ENCODE peak calls at places on chromosomes 13 and 19, in eight cellular contexts. One of them, this sample, is unnamed.

GRCh38 chr19:4682417-4683200 is 12.5 kb upstream of the MYDGF start:
- DNase-seq in adrenal gland: no peak
- DNase-seq in upper lobe of left lung: peak; percentile 80
- DNase-seq in uterus: no peak
- DNase-seq in transverse colon: no peak
- DNase-seq in body of pancreas: no peak
- DNase-seq in ovary: no peak
- DNase-seq in breast epithelium: no peak
- DNase-seq in this sample: no peak

GRCh38 chr19:30719189-30719990 is 347.2 kb downstream of the ZNF536 start:
- DNase-seq in upper lobe of left lung: peak; percentile 92
- DNase-seq in ovary: peak; percentile 86
- DNase-seq in adrenal gland: peak; percentile 85
- DNase-seq in transverse colon: peak; percentile 60
- DNase-seq in uterus: peak; percentile 69
- DNase-seq in body of pancreas: peak; percentile 80
- DNase-seq in breast epithelium: no peak
- DNase-seq in this sample: peak; percentile 80

GRCh38 chr19:47157455-47158321 is 27.1 kb downstream of the SAE1 start:
- DNase-seq in breast epithelium: peak; percentile 58
- DNase-seq in body of pancreas: no peak
- DNase-seq in adrenal gland: peak; percentile 53
- DNase-seq in transverse colon: peak; percentile 64
- DNase-seq in upper lobe of left lung: no peak
- DNase-seq in uterus: peak; percentile 60
- DNase-seq in ovary: no peak
- DNase-seq in this sample: peak; percentile 62

GRCh38 chr19:48844472-48844871 is 8.2 kb upstream of the HSD17B14 start:
- DNase-seq in upper lobe of left lung: no peak
- DNase-seq in body of pancreas: no peak
- DNase-seq in adrenal gland: no peak
- DNase-seq in uterus: no peak
- DNase-seq in ovary: no peak
- DNase-seq in transverse colon: no peak
- DNase-seq in breast epithelium: no peak
- DNase-seq in this sample: no peak

GRCh38 chr19:6061420-6062130 is 48.7 kb downstream of the RFX2 start:
- DNase-seq in uterus: no peak
- DNase-seq in transverse colon: peak; percentile 62
- DNase-seq in body of pancreas: no peak
- DNase-seq in adrenal gland: no peak
- DNase-seq in ovary: peak; percentile 69
- DNase-seq in upper lobe of left lung: no peak
- DNase-seq in breast epithelium: peak; percentile 63
- DNase-seq in this sample: no peak

GRCh38 chr19:51318687-51319675 is 7.5 kb downstream of the IGLON5 start:
- DNase-seq in upper lobe of left lung: no peak
- DNase-seq in ovary: no peak
- DNase-seq in adrenal gland: no peak
- DNase-seq in transverse colon: no peak
- DNase-seq in uterus: no peak
- DNase-seq in breast epithelium: no peak
- DNase-seq in body of pancreas: no peak
- DNase-seq in this sample: no peak

GRCh38 chr13:40446365-40446764 is 220.1 kb downstream of the FOXO1 start:
- DNase-seq in uterus: no peak
- DNase-seq in upper lobe of left lung: no peak
- DNase-seq in transverse colon: no peak
- DNase-seq in adrenal gland: no peak
- DNase-seq in breast epithelium: no peak
- DNase-seq in ovary: no peak
- DNase-seq in body of pancreas: no peak
- DNase-seq in this sample: no peak

GRCh38 chr13:25807562-25807961 is 244.3 kb downstream of the SHISA2 start:
- DNase-seq in ovary: no peak
- DNase-seq in upper lobe of left lung: no peak
- DNase-seq in adrenal gland: no peak
- DNase-seq in transverse colon: no peak
- DNase-seq in uterus: no peak
- DNase-seq in body of pancreas: no peak
- DNase-seq in breast epithelium: no peak
- DNase-seq in this sample: no peak

GRCh38 chr19:4803736-4804695 is 12.5 kb downstream of the FEM1A start:
- DNase-seq in transverse colon: peak; percentile 49
- DNase-seq in upper lobe of left lung: peak; percentile 62
- DNase-seq in adrenal gland: peak; percentile 60
- DNase-seq in uterus: no peak
- DNase-seq in breast epithelium: no peak
- DNase-seq in body of pancreas: peak; percentile 54
- DNase-seq in ovary: peak; percentile 69
- DNase-seq in this sample: peak; percentile 65

GRCh38 chr19:39166571-39167391 is 30.0 kb upstream of the NCCRP1 start:
- DNase-seq in transverse colon: peak; percentile 88
- DNase-seq in breast epithelium: peak; percentile 82
- DNase-seq in ovary: peak; percentile 76
- DNase-seq in uterus: peak; percentile 78
- DNase-seq in upper lobe of left lung: peak; percentile 88
- DNase-seq in body of pancreas: peak; percentile 69
- DNase-seq in adrenal gland: peak; percentile 95
- DNase-seq in this sample: peak; percentile 82

GRCh38 chr19:3285647-3286176 is 61.3 kb downstream of the CELF5 start:
- DNase-seq in ovary: peak; percentile 95
- DNase-seq in uterus: no peak
- DNase-seq in body of pancreas: no peak
- DNase-seq in upper lobe of left lung: peak; percentile 89
- DNase-seq in transverse colon: no peak
- DNase-seq in breast epithelium: no peak
- DNase-seq in adrenal gland: peak; percentile 32
- DNase-seq in this sample: no peak

GRCh38 chr13:79631260-79631659 is 150.3 kb downstream of the NDFIP2 start:
- DNase-seq in body of pancreas: no peak
- DNase-seq in uterus: no peak
- DNase-seq in transverse colon: no peak
- DNase-seq in upper lobe of left lung: no peak
- DNase-seq in breast epithelium: peak; percentile 65
- DNase-seq in adrenal gland: peak; percentile 41
- DNase-seq in ovary: no peak
- DNase-seq in this sample: no peak

GRCh38 chr13:101231751-101232428 is 184.4 kb downstream of the NALCN start:
- DNase-seq in ovary: no peak
- DNase-seq in uterus: no peak
- DNase-seq in body of pancreas: no peak
- DNase-seq in transverse colon: no peak
- DNase-seq in upper lobe of left lung: no peak
- DNase-seq in adrenal gland: no peak
- DNase-seq in breast epithelium: no peak
- DNase-seq in this sample: no peak

GRCh38 chr13:58855283-58855682 is 1223.7 kb downstream of the PCDH17 start:
- DNase-seq in upper lobe of left lung: no peak
- DNase-seq in uterus: no peak
- DNase-seq in transverse colon: no peak
- DNase-seq in breast epithelium: no peak
- DNase-seq in ovary: no peak
- DNase-seq in adrenal gland: no peak
- DNase-seq in body of pancreas: no peak
- DNase-seq in this sample: no peak

GRCh38 chr13:78102121-78102677 is 183.6 kb upstream of the EDNRB start:
- DNase-seq in upper lobe of left lung: no peak
- DNase-seq in breast epithelium: peak; percentile 27
- DNase-seq in adrenal gland: peak; percentile 38
- DNase-seq in ovary: no peak
- DNase-seq in transverse colon: peak; percentile 9
- DNase-seq in body of pancreas: no peak
- DNase-seq in uterus: peak; percentile 39
- DNase-seq in this sample: peak; percentile 26

GRCh38 chr13:100808848-100809247 is 134.3 kb upstream of the TMTC4 start:
- DNase-seq in upper lobe of left lung: no peak
- DNase-seq in ovary: no peak
- DNase-seq in transverse colon: no peak
- DNase-seq in body of pancreas: no peak
- DNase-seq in breast epithelium: no peak
- DNase-seq in uterus: no peak
- DNase-seq in adrenal gland: no peak
- DNase-seq in this sample: no peak

GRCh38 chr19:3319643-3320353 is 46.6 kb upstream of the NFIC start:
- DNase-seq in uterus: no peak
- DNase-seq in upper lobe of left lung: no peak
- DNase-seq in breast epithelium: no peak
- DNase-seq in body of pancreas: no peak
- DNase-seq in adrenal gland: no peak
- DNase-seq in ovary: no peak
- DNase-seq in transverse colon: no peak
- DNase-seq in this sample: no peak

GRCh38 chr19:41189425-41190065 is 3.5 kb upstream of the CYP2S1 start:
- DNase-seq in upper lobe of left lung: no peak
- DNase-seq in adrenal gland: no peak
- DNase-seq in uterus: no peak
- DNase-seq in breast epithelium: no peak
- DNase-seq in transverse colon: no peak
- DNase-seq in ovary: no peak
- DNase-seq in body of pancreas: no peak
- DNase-seq in this sample: no peak

GRCh38 chr19:30071871-30072270 is 129.8 kb downstream of the URI1 start:
- DNase-seq in body of pancreas: no peak
- DNase-seq in transverse colon: peak; percentile 0
- DNase-seq in uterus: no peak
- DNase-seq in breast epithelium: no peak
- DNase-seq in upper lobe of left lung: no peak
- DNase-seq in adrenal gland: no peak
- DNase-seq in ovary: peak; percentile 8
- DNase-seq in this sample: no peak

GRCh38 chr13:69903081-69903480 is 204.5 kb upstream of the ATXN8OS start:
- DNase-seq in ovary: no peak
- DNase-seq in adrenal gland: no peak
- DNase-seq in uterus: no peak
- DNase-seq in breast epithelium: no peak
- DNase-seq in transverse colon: no peak
- DNase-seq in upper lobe of left lung: no peak
- DNase-seq in body of pancreas: no peak
- DNase-seq in this sample: no peak

GRCh38 chr13:41501281-41501680 is 43.9 kb downstream of the RGCC start:
- DNase-seq in upper lobe of left lung: no peak
- DNase-seq in ovary: no peak
- DNase-seq in body of pancreas: no peak
- DNase-seq in adrenal gland: no peak
- DNase-seq in breast epithelium: no peak
- DNase-seq in transverse colon: no peak
- DNase-seq in uterus: no peak
- DNase-seq in this sample: no peak
- H3K9me3 ChIP-seq in upper lobe of left lung: no peaks in the 10 kb centered on the region
- H3K9me3 ChIP-seq in ovary: no peaks in the 10 kb centered on the region
- H3K9me3 ChIP-seq in body of pancreas: peaks cover 8% of the 10 kb centered on the region
- H3K9me3 ChIP-seq in adrenal gland: no peaks in the 10 kb centered on the region
- H3K9me3 ChIP-seq in breast epithelium: peaks cover 9% of the 10 kb centered on the region
- H3K9me3 ChIP-seq in transverse colon: no peaks in the 10 kb centered on the region
- H3K9me3 ChIP-seq in uterus: no peaks in the 10 kb centered on the region
- H3K9me3 ChIP-seq in this sample: no peaks in the 10 kb centered on the region

GRCh38 chr19:53872762-53873161 is 5.1 kb downstream of the MYADM start:
- DNase-seq in upper lobe of left lung: no peak
- DNase-seq in ovary: no peak
- DNase-seq in uterus: no peak
- DNase-seq in breast epithelium: no peak
- DNase-seq in transverse colon: no peak
- DNase-seq in body of pancreas: no peak
- DNase-seq in adrenal gland: no peak
- DNase-seq in this sample: no peak

GRCh38 chr19:53868091-53868891 is 608 bp downstream of the MYADM start:
- DNase-seq in body of pancreas: peak; percentile 44
- DNase-seq in breast epithelium: peak; percentile 66
- DNase-seq in upper lobe of left lung: peak; percentile 89
- DNase-seq in adrenal gland: peak; percentile 41
- DNase-seq in ovary: peak; percentile 78
- DNase-seq in uterus: peak; percentile 61
- DNase-seq in transverse colon: peak; percentile 69
- DNase-seq in this sample: peak; percentile 76

GRCh38 chr19:53868892-53869804 is 1.5 kb downstream of the MYADM start:
- DNase-seq in upper lobe of left lung: peak; percentile 98
- DNase-seq in uterus: peak; percentile 92
- DNase-seq in ovary: peak; percentile 97
- DNase-seq in breast epithelium: peak; percentile 91
- DNase-seq in adrenal gland: peak; percentile 86
- DNase-seq in body of pancreas: peak; percentile 89
- DNase-seq in transverse colon: peak; percentile 93
- DNase-seq in this sample: peak; percentile 92

GRCh38 chr19:53871448-53871847 is 3.8 kb downstream of the MYADM start:
- DNase-seq in breast epithelium: no peak
- DNase-seq in upper lobe of left lung: no peak
- DNase-seq in transverse colon: no peak
- DNase-seq in ovary: no peak
- DNase-seq in uterus: no peak
- DNase-seq in body of pancreas: no peak
- DNase-seq in adrenal gland: no peak
- DNase-seq in this sample: no peak

DNA sequence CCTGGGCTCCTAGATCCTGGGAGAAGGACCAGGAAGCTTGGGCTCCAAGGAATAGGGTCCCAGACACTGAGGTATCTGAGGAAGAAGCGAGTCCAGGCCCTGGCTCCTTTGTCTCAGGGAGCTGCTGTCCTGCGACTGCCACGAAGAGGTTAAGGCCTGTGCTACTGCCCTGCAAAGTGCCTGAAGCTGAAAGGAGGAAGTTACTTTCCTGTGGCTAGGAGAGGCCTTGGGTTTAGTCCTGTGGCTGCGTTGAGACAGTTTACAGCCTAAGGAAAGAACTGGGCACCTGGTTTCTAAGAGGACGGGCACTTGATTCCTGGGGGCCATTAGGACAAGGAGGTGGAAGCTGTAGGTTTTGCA is 2.8 kb downstream of the MYADM start:
- DNase-seq in breast epithelium: no peak
- DNase-seq in ovary: no peak
- DNase-seq in adrenal gland: peak; percentile 49
- DNase-seq in transverse colon: peak; percentile 76
- DNase-seq in upper lobe of left lung: no peak
- DNase-seq in uterus: no peak
- DNase-seq in body of pancreas: peak; percentile 32
- DNase-seq in this sample: no peak
- TF ChIP-seq POLR2A in breast epithelium: no peak
- TF ChIP-seq POLR2A in ovary: no peak
- TF ChIP-seq POLR2A in adrenal gland: no peak
- TF ChIP-seq POLR2A in transverse colon: peak; percentile 62
- TF ChIP-seq POLR2A in upper lobe of left lung: no peak
- TF ChIP-seq POLR2A in uterus: no peak
- TF ChIP-seq POLR2A in body of pancreas: no peak
- TF ChIP-seq POLR2A in this sample: no peak

GRCh38 chr13:67101730-67102467 is 128.2 kb downstream of the PCDH9 start:
- DNase-seq in upper lobe of left lung: no peak
- DNase-seq in uterus: no peak
- DNase-seq in body of pancreas: no peak
- DNase-seq in breast epithelium: no peak
- DNase-seq in ovary: no peak
- DNase-seq in adrenal gland: no peak
- DNase-seq in transverse colon: no peak
- DNase-seq in this sample: no peak
- H3K4me3 ChIP-seq in upper lobe of left lung: no peak overlapping the region
- H3K4me3 ChIP-seq in uterus: no peak overlapping the region
- H3K4me3 ChIP-seq in body of pancreas: no peak overlapping the region
- H3K4me3 ChIP-seq in breast epithelium: no peak overlapping the region
- H3K4me3 ChIP-seq in ovary: no peak overlapping the region
- H3K4me3 ChIP-seq in adrenal gland: no peak overlapping the region
- H3K4me3 ChIP-seq in transverse colon: no peak overlapping the region
- H3K4me3 ChIP-seq in this sample: no peak overlapping the region

GRCh38 chr19:33982706-33983105 is 186.0 kb downstream of the KCTD15 start:
- DNase-seq in breast epithelium: no peak
- DNase-seq in adrenal gland: no peak
- DNase-seq in upper lobe of left lung: no peak
- DNase-seq in ovary: no peak
- DNase-seq in body of pancreas: no peak
- DNase-seq in uterus: no peak
- DNase-seq in transverse colon: no peak
- DNase-seq in this sample: no peak

GRCh38 chr19:33988601-33989000 is 183.7 kb upstream of the LSM14A start:
- DNase-seq in breast epithelium: no peak
- DNase-seq in body of pancreas: no peak
- DNase-seq in upper lobe of left lung: no peak
- DNase-seq in ovary: no peak
- DNase-seq in transverse colon: no peak
- DNase-seq in adrenal gland: no peak
- DNase-seq in uterus: no peak
- DNase-seq in this sample: no peak
- H3K9me3 ChIP-seq in breast epithelium: no peaks in the 10 kb centered on the region
- H3K9me3 ChIP-seq in body of pancreas: peaks cover 6% of the 10 kb centered on the region
- H3K9me3 ChIP-seq in upper lobe of left lung: peaks cover 2% of the 10 kb centered on the region
- H3K9me3 ChIP-seq in ovary: no peaks in the 10 kb centered on the region
- H3K9me3 ChIP-seq in transverse colon: peaks cover 3% of the 10 kb centered on the region
- H3K9me3 ChIP-seq in adrenal gland: no peaks in the 10 kb centered on the region
- H3K9me3 ChIP-seq in uterus: no peaks in the 10 kb centered on the region
- H3K9me3 ChIP-seq in this sample: peaks cover 31% of the 10 kb centered on the region

This sample was measured in heart left ventricle.